ENCODE peak calls at places on chromosomes 6 and 20, in four cellular contexts. F is Peyer's patch, U is esophagus squamous epithelium, T is keratinocyte. Y is an unnamed sample.

GRCh38 chr6:167116109-167116837 is 6.6 kb upstream of the CCR6 start:
- DNase-seq in F (no peak), T (no peak), U (no peak), Y (no peak)

GRCh38 chr20:44489223-44489622 is 13.5 kb downstream of the TTPAL start:
- DNase-seq in T (no peak), U (no peak), F (no peak), Y (no peak)

GRCh38 chr20:34639755-34640222 is 37.1 kb downstream of the PIGU start:
- DNase-seq in T (no peak), F (peak; percentile 90), U (no peak), Y (no peak)

GRCh38 chr20:19588731-19589130 is 169.3 kb upstream of the RIN2 start:
- DNase-seq in U (no peak), T (no peak), F (no peak), Y (no peak)

GRCh38 chr6:11828185-11828897 is 49.7 kb upstream of the ADTRP start:
- DNase-seq in F (no peak), U (no peak), T (no peak), Y (no peak)

GRCh38 chr6:90835584-90836212 is 248.8 kb upstream of the MAP3K7 start:
- DNase-seq in F (no peak), T (no peak), U (no peak), Y (no peak)

GRCh38 chr20:4025679-4026078 is 10.3 kb upstream of the RNF24 start:
- DNase-seq in F (no peak), U (no peak), T (no peak), Y (no peak)

GRCh38 chr6:111205502-111205901 is 118.2 kb downstream of the SLC16A10 start:
- DNase-seq in U (no peak), F (no peak), T (no peak), Y (no peak)

GRCh38 chr6:6196762-6197161 is 123.7 kb downstream of the F13A1 start:
- DNase-seq in T (no peak), F (no peak), U (no peak), Y (no peak)

GRCh38 chr20:50552979-50553378 is 42.8 kb downstream of the PTPN1 start:
- DNase-seq in T (no peak), U (no peak), F (no peak), Y (no peak)

GRCh38 chr6:65708162-65708561 is 1.1 kb upstream of the EYS start:
- DNase-seq in T (no peak), U (no peak), F (no peak), Y (no peak)

GRCh38 chr6:65706436-65706835 is 590 bp downstream of the EYS start:
- DNase-seq in T (no peak), F (no peak), U (no peak), Y (no peak)

GRCh38 chr6:65711531-65711930 is 4.5 kb upstream of the EYS start:
- DNase-seq in T (no peak), U (no peak), F (no peak), Y (no peak)

GRCh38 chr6:65709099-65709830 is 2.2 kb upstream of the EYS start:
- DNase-seq in T (no peak), U (no peak), F (no peak), Y (no peak)

DNA sequence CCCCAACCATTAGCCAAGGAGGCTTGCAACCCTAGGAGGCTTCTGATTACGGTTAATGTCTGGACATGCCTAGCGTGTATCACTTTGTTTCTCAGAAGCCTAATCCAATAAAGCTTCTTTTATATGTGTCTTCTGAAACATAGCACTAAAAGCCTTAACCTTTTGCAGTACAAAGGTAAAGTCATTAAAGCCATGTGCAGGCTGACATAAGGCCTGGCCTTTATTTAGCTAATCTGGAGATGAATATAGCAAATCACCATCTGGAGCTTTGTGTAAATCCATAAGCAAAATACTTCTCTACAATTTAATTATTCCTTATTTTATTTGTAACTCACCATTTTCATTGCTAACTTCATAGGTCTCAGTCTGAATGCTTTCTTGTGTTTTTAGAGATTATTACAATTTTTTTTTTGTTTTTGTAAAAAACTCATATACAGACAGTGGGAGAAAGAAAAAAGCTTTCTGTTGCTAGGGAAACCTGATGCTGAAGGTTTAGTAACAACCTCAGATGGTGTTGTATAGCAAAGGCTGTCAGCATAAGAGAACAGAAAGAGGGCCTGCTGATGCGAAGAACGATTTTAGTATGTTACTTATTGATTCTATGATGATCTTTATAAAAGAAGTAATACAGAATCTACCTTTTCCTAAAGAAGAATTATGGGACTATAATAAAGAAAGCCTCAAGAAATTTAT is at the start of gene EYS:
- DNase-seq in T (no peak), F (no peak), U (no peak), Y (no peak)
- H3K4me1 ChIP-seq in T (no peaks in the 10 kb centered on the region), F (no peaks in the 10 kb centered on the region), U (no peaks in the 10 kb centered on the region), Y (no peaks in the 10 kb centered on the region)

GRCh38 chr6:86938814-86939213 is 1.5 kb downstream of the HTR1E start:
- DNase-seq in U (no peak), T (no peak), F (no peak), Y (no peak)

GRCh38 chr6:86942761-86943526 is 5.6 kb downstream of the HTR1E start:
- DNase-seq in T (no peak), U (no peak), F (no peak), Y (no peak)

GRCh38 chr6:86934365-86934764 is 3.0 kb upstream of the HTR1E start:
- DNase-seq in U (no peak), F (no peak), T (no peak), Y (no peak)

GRCh38 chr6:86936834-86937218 is 502 bp upstream of the HTR1E start:
- DNase-seq in U (no peak), T (no peak), F (no peak), Y (no peak)

GRCh38 chr6:86937219-86938079 is at the start of gene HTR1E:
- DNase-seq in U (no peak), T (no peak), F (no peak), Y (no peak)
- H3K4me3 ChIP-seq in U (no peak within 1 kb of the TSS), T (no peak within 1 kb of the TSS), F (no peak within 1 kb of the TSS), Y (peak within 1 kb of the TSS; percentile 34)

GRCh38 chr6:155949256-155949655 is 493.6 kb upstream of the NOX3 start:
- DNase-seq in T (no peak), U (no peak), F (no peak), Y (no peak)

GRCh38 chr6:155943635-155944034 is 488.0 kb upstream of the NOX3 start:
- DNase-seq in U (no peak), F (no peak), T (no peak), Y (no peak)

DNA sequence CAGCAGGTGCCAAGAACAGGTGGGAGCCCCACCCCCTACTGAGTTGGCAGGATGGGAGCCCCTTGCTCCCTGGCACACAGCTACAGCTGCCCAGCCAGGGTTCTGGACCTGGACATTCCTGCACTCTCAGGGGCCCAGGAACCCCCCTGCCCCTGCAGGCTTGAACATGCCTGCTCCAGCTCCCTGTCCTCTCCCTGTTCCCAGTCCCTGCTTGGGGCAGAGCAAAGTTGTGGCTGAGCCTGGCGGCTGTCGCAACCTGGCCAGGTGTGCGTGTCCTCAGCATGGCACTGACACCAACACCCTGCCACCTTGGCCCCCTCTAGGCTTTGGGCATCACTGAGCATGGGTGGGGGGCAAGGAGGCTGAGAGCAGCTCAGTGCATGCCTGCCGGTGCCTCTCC is 491.2 kb upstream of the NOX3 start:
- DNase-seq in T (no peak), F (no peak), U (no peak), Y (no peak)
- H3K9me3 ChIP-seq in T (peaks cover 7% of the 10 kb centered on the region), F (peaks cover 12% of the 10 kb centered on the region), U (no peaks in the 10 kb centered on the region), Y (peaks cover 6% of the 10 kb centered on the region)

GRCh38 chr6:157537518-157537917 is 156.5 kb downstream of the ZDHHC14 start:
- DNase-seq in T (no peak), F (no peak), U (no peak), Y (no peak)
- H3K4me1 ChIP-seq in T (peaks cover 28% of the 10 kb centered on the region), F (peaks cover 5% of the 10 kb centered on the region), U (peaks cover 23% of the 10 kb centered on the region), Y (no peaks in the 10 kb centered on the region)

GRCh38 chr20:16243470-16243869 is 329.8 kb downstream of the KIF16B start:
- DNase-seq in F (no peak), T (no peak), U (no peak), Y (no peak)
- H3K4me3 ChIP-seq in F (no peak overlapping the region), T (no peak overlapping the region), U (no peak overlapping the region), Y (no peak overlapping the region)

DNA sequence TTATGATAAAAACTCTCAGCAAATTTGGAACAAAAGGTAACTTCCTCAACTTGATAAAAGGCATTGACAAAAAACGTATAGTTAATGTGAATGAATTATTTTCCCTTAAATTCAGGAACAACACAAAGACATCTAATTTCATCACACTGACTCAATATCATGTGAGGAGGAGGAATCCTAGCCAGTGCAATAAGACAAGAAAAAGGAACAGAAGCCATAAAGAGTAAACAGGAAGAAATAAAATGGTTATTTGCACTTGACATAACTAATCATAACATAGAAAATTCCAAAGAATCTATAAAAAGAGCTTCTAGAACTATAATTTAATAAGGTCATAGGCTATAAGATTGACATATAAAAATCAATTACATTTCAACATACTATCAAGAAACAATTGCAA is 31.4 kb downstream of the CHD6 start:
- DNase-seq in F (no peak), U (no peak), T (no peak), Y (no peak)
- H3K9me3 ChIP-seq in F (no peaks in the 10 kb centered on the region), U (peaks cover 6% of the 10 kb centered on the region), T (no peaks in the 10 kb centered on the region), Y (no peaks in the 10 kb centered on the region)

DNA sequence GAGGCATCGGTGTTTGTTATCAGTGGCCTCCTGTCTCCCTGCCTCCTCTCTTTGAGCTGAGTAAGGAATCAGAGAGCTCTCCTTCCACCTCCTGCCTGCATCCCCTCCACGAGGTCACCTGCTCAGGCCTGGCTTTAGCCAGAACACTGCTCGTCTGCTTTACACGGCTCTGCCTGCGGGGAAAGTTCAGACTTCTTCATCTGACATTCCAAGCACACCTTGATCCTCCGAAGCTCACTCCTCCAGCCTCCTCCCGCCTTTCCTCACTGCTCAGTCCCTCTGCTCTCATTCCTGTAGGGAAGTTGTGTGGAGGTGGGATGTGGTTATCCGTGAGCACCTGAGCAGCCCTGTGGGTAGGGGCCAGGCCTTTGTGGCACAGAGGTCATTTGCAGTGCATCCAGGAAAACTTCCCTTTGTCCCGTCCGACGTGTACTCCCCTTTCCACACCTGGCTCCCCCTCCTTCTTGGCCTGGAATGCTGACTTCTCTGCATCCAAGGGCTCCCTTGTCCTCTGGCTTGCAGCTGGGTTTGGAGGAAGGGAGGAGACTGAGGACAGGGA is 12.8 kb upstream of the CCDC167 start:
- DNase-seq in U (no peak), T (no peak), F (no peak), Y (no peak)
- H3K4me1 ChIP-seq in U (peaks cover 25% of the 10 kb centered on the region), T (peaks cover 13% of the 10 kb centered on the region), F (peaks cover 4% of the 10 kb centered on the region), Y (no peaks in the 10 kb centered on the region)

Y was measured in tibial artery.